ENCODE peak calls at places on chromosomes 4 and X, in five cellular contexts. W is stimulated activated naive CD8-positive, alpha-beta T cell treated with anti-CD3 and anti-CD28 coated beads, Interleukin-15, amount 100 ng/mL, for 72 hours; L is CD4-positive, alpha-beta T cell; Q is iPS DF 6.9; X is bronchial epithelial cell. Y is an unnamed sample.

GRCh38 chrX:28549839-28550238 is 37.4 kb upstream of the IL1RAPL1 start:
- DNase-seq in W (no peak), L (no peak), Q (no peak), X (no peak), Y (no peak)

GRCh38 chr4:121789960-121790829 is 10.9 kb upstream of the EXOSC9 start:
- DNase-seq in W (no peak), L (no peak), Q (no peak), X (peak), Y (no peak)

GRCh38 chrX:44203791-44204190 is 139.7 kb downstream of the EFHC2 start:
- DNase-seq in W (no peak), L (no peak), Q (no peak), X (no peak), Y (no peak)

GRCh38 chr4:110620352-110621327 is 2.2 kb downstream of the PITX2 start:
- DNase-seq in W (peak), L (no peak), Q (no peak), X (no peak), Y (no peak)

GRCh38 chr4:69823481-69824186 is 36.3 kb downstream of the SULT1E1 start:
- DNase-seq in W (peak), L (peak), Q (no peak), X (peak), Y (no peak)

GRCh38 chr4:13918110-13918509 is 290.6 kb upstream of the BOD1L1 start:
- DNase-seq in W (no peak), L (no peak), Q (no peak), X (peak), Y (no peak)

GRCh38 chrX:79440336-79440735 is 73.2 kb upstream of the ITM2A start:
- DNase-seq in W (no peak), L (no peak), Q (no peak), X (no peak), Y (no peak)

GRCh38 chr4:25346913-25347312 is 30.1 kb upstream of the ANAPC4 start:
- DNase-seq in W (no peak), L (no peak), Q (no peak), X (no peak), Y (no peak)

GRCh38 chr4:35526456-35526855 is 717.9 kb downstream of the ARAP2 start:
- DNase-seq in W (no peak), L (no peak), Q (no peak), X (no peak), Y (no peak)